ENCODE peak calls at places on chromosomes 16 and 17, in five cellular contexts. E is T follicular helper cell, H is EL, F is iPS-NIHi11, A is NCI-H748 treated with DMSO at 0.1 percent for 48 hours. V is an unnamed sample.
A peak's percentile ranks its signal among the peaks of the same experiment; 100 is the strongest.

GRCh38 chr16:72658888-72659717 is 388.8 kb downstream of the ZFHX3 start:
- DNase-seq in E (no peak), H (peak; percentile 64), F (no peak), A (no peak), V (no peak)

GRCh38 chr16:63617990-63618763 is 1503.7 kb downstream of the CDH11 start:
- DNase-seq in E (no peak), H (no peak), F (peak; percentile 13), A (peak; percentile 17), V (no peak)

GRCh38 chr16:29807426-29808218 is 1.3 kb downstream of the MAZ start:
- DNase-seq in E (peak; percentile 81), H (peak; percentile 95), F (peak; percentile 37), A (peak; percentile 59), V (peak; percentile 79)

GRCh38 chr16:2462031-2462866 is 2.3 kb downstream of the TEDC2 start:
- DNase-seq in E (no peak), H (no peak), F (no peak), A (no peak), V (no peak)

GRCh38 chr16:69906838-69907301 is 44.3 kb upstream of the CLEC18A start:
- DNase-seq in E (no peak), H (peak; percentile 83), F (no peak), A (no peak), V (no peak)

GRCh38 chr16:1899641-1900451 is 18.4 kb downstream of the HS3ST6 start:
- DNase-seq in E (no peak), H (no peak), F (peak; percentile 5), A (peak; percentile 92), V (no peak)

GRCh38 chr16:72399811-72400210 is 227.9 kb upstream of the PMFBP1 start:
- DNase-seq in E (no peak), H (no peak), F (no peak), A (no peak), V (no peak)

GRCh38 chr17:77959926-77960521 is 1.5 kb downstream of the TNRC6C start:
- DNase-seq in E (peak; percentile 27), H (peak; percentile 16), F (peak; percentile 38), A (peak; percentile 30), V (no peak)

GRCh38 chr16:14427371-14427948 is 202.6 kb downstream of the PARN start:
- DNase-seq in E (no peak), H (no peak), F (no peak), A (no peak), V (no peak)

GRCh38 chr17:42989146-42989545 is 8.8 kb downstream of the RUNDC1 start:
- DNase-seq in E (no peak), H (peak; percentile 39), F (no peak), A (no peak), V (no peak)

GRCh38 chr16:57166951-57167350 is 18.9 kb downstream of the PSME3IP1 start:
- DNase-seq in E (no peak), H (no peak), F (no peak), A (no peak), V (no peak)

GRCh38 chr17:44130693-44131349 is 7.4 kb upstream of the HDAC5 start:
- DNase-seq in E (no peak), H (no peak), F (no peak), A (no peak), V (no peak)

GRCh38 chr17:42679001-42679491 is 2.3 kb upstream of the PLEKHH3 start:
- DNase-seq in E (no peak), H (peak; percentile 56), F (peak; percentile 36), A (peak; percentile 48), V (no peak)

GRCh38 chr17:27621557-27621956 is 9.4 kb upstream of the LGALS9 start:
- DNase-seq in E (no peak), H (no peak), F (no peak), A (no peak), V (no peak)

GRCh38 chr17:16352303-16352837 is 899 bp downstream of the CENPV start:
- DNase-seq in E (no peak), H (peak; percentile 61), F (peak; percentile 66), A (peak; percentile 78), V (peak; percentile 71)

GRCh38 chr17:76371656-76372628 is 12.5 kb upstream of the SPHK1 start:
- DNase-seq in E (no peak), H (peak; percentile 96), F (no peak), A (no peak), V (no peak)

GRCh38 chr17:74780443-74781238 is 4.5 kb upstream of the NAT9 start:
- DNase-seq in E (no peak), H (peak; percentile 49), F (peak; percentile 72), A (no peak), V (no peak)

GRCh38 chr17:83057793-83058477 is 21.5 kb upstream of the METRNL start:
- DNase-seq in E (no peak), H (no peak), F (no peak), A (no peak), V (no peak)

GRCh38 chr16:15034266-15035162 is 21.4 kb downstream of the NTAN1 start:
- DNase-seq in E (no peak), H (no peak), F (no peak), A (no peak), V (no peak)

GRCh38 chr16:11674001-11674817 is 6.0 kb downstream of the SNN start:
- DNase-seq in E (no peak), H (no peak), F (no peak), A (no peak), V (no peak)

GRCh38 chr16:3485821-3486505 is 9.3 kb downstream of the C16orf90 start:
- DNase-seq in E (no peak), H (no peak), F (no peak), A (no peak), V (no peak)

GRCh38 chr17:82242977-82243647 is 14.3 kb downstream of the SLC16A3 start:
- DNase-seq in E (no peak), H (peak; percentile 73), F (no peak), A (no peak), V (no peak)